ENCODE peak calls at places on chromosomes 6 and 20, in nine cellular contexts. E is AG10803, Y is NCI-H1105, G is T-helper 9 cell, M is nephron progenitor cell, C is T follicular helper cell, B is HL-60, O is kidney glomerular epithelial cell, S is AG08396. N is an unnamed sample.
A peak's percentile ranks its signal among the peaks of the same experiment; 100 is the strongest.

GRCh38 chr6:45983041-45983440 is 32.6 kb downstream of the CLIC5 start:
- DNase-seq in G (no peak), Y (no peak), B (no peak), C (no peak), S (no peak), M (no peak), O (no peak), E (no peak), N (no peak)

GRCh38 chr6:144330588-144330987 is 45.5 kb downstream of the UTRN start:
- DNase-seq in B (no peak), O (no peak), Y (peak; percentile 82), E (no peak), M (no peak), S (no peak), C (no peak), G (no peak), N (no peak)

GRCh38 chr6:11011787-11012234 is 32.3 kb downstream of the ELOVL2 start:
- DNase-seq in B (no peak), C (no peak), G (no peak), E (no peak), S (no peak), O (peak; percentile 11), M (peak; percentile 9), Y (no peak), N (no peak)

GRCh38 chr6:44416103-44416502 is 28.6 kb downstream of the CDC5L start:
- DNase-seq in C (no peak), O (peak; percentile 20), B (no peak), E (peak; percentile 38), G (no peak), M (no peak), S (peak; percentile 35), Y (no peak), N (peak; percentile 7)

GRCh38 chr20:8147476-8147875 is 15.4 kb downstream of the PLCB1 start:
- DNase-seq in E (no peak), O (no peak), G (no peak), Y (no peak), S (no peak), M (no peak), C (no peak), B (no peak), N (no peak)

GRCh38 chr6:28081486-28081751 is 1.1 kb downstream of the ZNF165 start:
- DNase-seq in Y (no peak), O (no peak), B (peak; percentile 20), C (peak; percentile 29), M (no peak), S (peak; percentile 13), E (no peak), G (peak; percentile 28), N (no peak)

GRCh38 chr20:35062478-35062877 is 30.1 kb downstream of the TRPC4AP start:
- DNase-seq in S (no peak), G (no peak), E (no peak), C (no peak), Y (no peak), O (no peak), B (no peak), M (no peak), N (no peak)

GRCh38 chr20:3168079-3168828 is 5.1 kb downstream of the LZTS3 start:
- DNase-seq in O (no peak), E (no peak), G (no peak), B (no peak), M (peak; percentile 39), C (no peak), S (no peak), Y (no peak), N (no peak)

GRCh38 chr20:62804021-62804631 is 509 bp upstream of the OGFR start:
- DNase-seq in G (no peak), S (no peak), O (no peak), B (no peak), Y (no peak), E (no peak), M (no peak), C (no peak), N (no peak)

GRCh38 chr20:64247970-64248841 is 7.3 kb upstream of the PCMTD2 start:
- DNase-seq in Y (no peak), C (no peak), M (no peak), G (no peak), O (no peak), B (no peak), E (no peak), S (no peak), N (no peak)

GRCh38 chr20:38126146-38126912 is 38.7 kb downstream of the TGM2 start:
- DNase-seq in E (no peak), S (no peak), Y (no peak), B (no peak), G (no peak), M (no peak), C (no peak), O (no peak), N (no peak)

GRCh38 chr6:106102967-106103727 is 17.0 kb downstream of the PRDM1 start:
- DNase-seq in S (no peak), G (no peak), O (no peak), E (no peak), Y (no peak), B (no peak), M (no peak), C (no peak), N (no peak)

GRCh38 chr20:47038581-47039560 is 144.2 kb downstream of the EYA2 start:
- DNase-seq in C (no peak), O (no peak), G (no peak), B (no peak), E (peak; percentile 42), M (no peak), S (no peak), Y (no peak), N (no peak)

GRCh38 chr20:5489596-5489995 is 172.8 kb upstream of the PROKR2 start:
- DNase-seq in B (no peak), Y (no peak), E (no peak), C (no peak), S (no peak), G (no peak), O (no peak), M (no peak), N (no peak)

GRCh38 chr6:41497994-41498393 is 48.2 kb upstream of the FOXP4 start:
- DNase-seq in G (no peak), Y (no peak), B (no peak), O (peak; percentile 52), S (no peak), C (no peak), M (no peak), E (no peak), N (no peak)

GRCh38 chr20:64069614-64070243 is 6.7 kb downstream of the TCEA2 start:
- DNase-seq in M (peak; percentile 87), S (peak; percentile 67), G (no peak), E (no peak), Y (no peak), O (peak; percentile 24), B (no peak), C (no peak), N (no peak)

GRCh38 chr6:63249875-63250482 is 38.7 kb downstream of the FKBP1C start:
- DNase-seq in M (no peak), E (no peak), G (no peak), Y (no peak), S (no peak), B (no peak), C (no peak), O (no peak), N (no peak)

GRCh38 chr6:139431602-139431956 is 57.1 kb upstream of the CITED2 start:
- DNase-seq in G (no peak), S (no peak), O (no peak), C (no peak), M (no peak), B (no peak), Y (no peak), E (no peak), N (no peak)

GRCh38 chr6:97203343-97203742 is 79.7 kb downstream of the MMS22L start:
- DNase-seq in E (peak; percentile 8), C (no peak), S (peak; percentile 5), M (no peak), B (no peak), O (no peak), Y (no peak), G (no peak), N (no peak)

GRCh38 chr6:111992851-111993250 is 61.1 kb upstream of the CCN6 start:
- DNase-seq in M (no peak), C (peak; percentile 53), B (no peak), O (no peak), G (peak; percentile 49), E (peak; percentile 49), S (no peak), Y (no peak), N (no peak)

GRCh38 chr6:144488590-144488989 is 203.5 kb downstream of the UTRN start:
- DNase-seq in M (no peak), Y (no peak), O (no peak), B (no peak), S (no peak), C (no peak), G (no peak), E (no peak), N (no peak)

GRCh38 chr6:42045538-42046460 is 4.5 kb upstream of the TAF8 start:
- DNase-seq in Y (peak; percentile 89), O (peak; percentile 36), C (peak; percentile 70), E (peak; percentile 21), S (peak; percentile 63), M (no peak), B (no peak), G (peak; percentile 62), N (peak; percentile 61)

GRCh38 chr20:43744966-43745733 is 18.3 kb upstream of the GTSF1L start:
- DNase-seq in B (peak; percentile 90), O (no peak), E (no peak), G (no peak), M (no peak), S (no peak), Y (no peak), C (no peak), N (no peak)

GRCh38 chr20:50464026-50464724 is 46.0 kb upstream of the PTPN1 start:
- DNase-seq in M (peak; percentile 65), C (peak; percentile 16), O (peak; percentile 29), S (peak; percentile 63), G (peak; percentile 32), Y (peak; percentile 36), B (peak; percentile 44), E (peak; percentile 55), N (no peak)

N was measured in kidney epithelial cell.